ENCODE peak calls at places on chromosomes 3 and 15, in nine cellular contexts. N is mesenchymal stem cell; M is endothelial cell of umbilical vein; W is CD8-positive, alpha-beta T cell; Q is CD8-positive, alpha-beta memory T cell; C is GM12878; S is heart right ventricle; A is right atrium auricular region; E is mesendoderm. P is an unnamed sample.

GRCh38 chr15:31338879-31339557 is 12.4 kb downstream of the KLF13 start:
- DNase-seq in N (peak; percentile 81), E (peak; percentile 65), M (peak; percentile 38), C (peak; percentile 75), Q (no peak), W (no peak), A (peak; percentile 89), S (peak; percentile 88), P (peak; percentile 75)

GRCh38 chr3:148641712-148642111 is 56.0 kb upstream of the AGTR1 start:
- DNase-seq in C (no peak), Q (no peak), W (no peak), N (no peak), E (no peak), M (no peak), S (no peak), A (no peak), P (no peak)

GRCh38 chr3:80785475-80785874 is 976.0 kb downstream of the GBE1 start:
- DNase-seq in C (no peak), W (no peak), Q (no peak), A (no peak), N (no peak), E (peak; percentile 10), M (peak; percentile 57), S (no peak), P (no peak)

GRCh38 chr3:21502631-21503030 is 248.4 kb downstream of the ZNF385D start:
- DNase-seq in Q (no peak), M (no peak), C (no peak), A (no peak), N (no peak), S (no peak), E (peak; percentile 22), W (no peak), P (no peak)

GRCh38 chr3:27717200-27717852 is 4.8 kb downstream of the EOMES start:
- DNase-seq in C (no peak), N (no peak), Q (no peak), M (no peak), S (no peak), E (no peak), W (no peak), A (no peak), P (no peak)

GRCh38 chr3:74537164-74537563 is 77.3 kb downstream of the CNTN3 start:
- DNase-seq in C (no peak), M (no peak), E (no peak), W (no peak), S (peak; percentile 7), Q (no peak), N (no peak), A (no peak), P (no peak)

GRCh38 chr3:15055019-15055557 is 10.0 kb downstream of the MRPS25 start:
- DNase-seq in Q (peak; percentile 7), W (no peak), E (no peak), N (no peak), C (peak; percentile 54), S (no peak), M (no peak), A (no peak), P (no peak)

GRCh38 chr3:38129058-38129457 is 7.9 kb downstream of the ACAA1 start:
- DNase-seq in E (no peak), W (no peak), Q (no peak), S (peak; percentile 30), N (no peak), C (no peak), M (no peak), A (no peak), P (no peak)

GRCh38 chr3:46542344-46542743 is 23.8 kb downstream of the LRRC2 start:
- DNase-seq in S (no peak), E (no peak), A (no peak), C (no peak), N (peak; percentile 22), Q (no peak), W (no peak), M (no peak), P (no peak)

GRCh38 chr3:127565711-127566110 is 24.8 kb downstream of the TPRA1 start:
- DNase-seq in C (no peak), M (no peak), E (peak; percentile 44), A (no peak), Q (no peak), W (no peak), S (no peak), N (no peak), P (no peak)

GRCh38 chr3:150068440-150069157 is 97.9 kb upstream of the PFN2 start:
- DNase-seq in A (no peak), E (no peak), Q (no peak), N (no peak), S (no peak), W (no peak), C (no peak), M (no peak), P (no peak)

GRCh38 chr3:69255928-69256327 is 130.0 kb downstream of the FRMD4B start:
- DNase-seq in E (no peak), M (no peak), N (no peak), Q (no peak), W (no peak), A (no peak), C (no peak), S (no peak), P (no peak)

GRCh38 chr15:27427386-27427785 is 456.4 kb downstream of the GABRG3 start:
- DNase-seq in W (no peak), S (no peak), C (no peak), M (no peak), N (no peak), Q (no peak), E (no peak), A (no peak), P (no peak)

GRCh38 chr3:141373768-141374526 is 5.6 kb downstream of the ZBTB38 start:
- DNase-seq in S (no peak), C (no peak), E (peak; percentile 94), Q (no peak), N (no peak), W (no peak), A (no peak), M (no peak), P (no peak)

GRCh38 chr3:5019411-5020261 is 40.4 kb downstream of the BHLHE40 start:
- DNase-seq in M (no peak), N (no peak), S (no peak), C (no peak), A (no peak), W (peak; percentile 46), Q (peak; percentile 78), E (no peak), P (no peak)
- H3K4me1 ChIP-seq in M (peaks cover 42% of the 10 kb centered on the region), N (peaks cover 15% of the 10 kb centered on the region), S (peaks cover 11% of the 10 kb centered on the region), C (peaks cover 47% of the 10 kb centered on the region), A (no peaks in the 10 kb centered on the region), W (peaks cover 21% of the 10 kb centered on the region), Q (peaks cover 49% of the 10 kb centered on the region), E (peaks cover 18% of the 10 kb centered on the region), P (no peaks in the 10 kb centered on the region)

GRCh38 chr15:99482993-99483392 is 82.8 kb upstream of the MEF2A start:
- DNase-seq in E (peak; percentile 7), Q (no peak), A (no peak), M (no peak), N (no peak), S (no peak), C (no peak), W (no peak), P (no peak)

GRCh38 chr15:99485153-99485947 is 80.4 kb upstream of the MEF2A start:
- DNase-seq in C (no peak), A (peak; percentile 56), N (no peak), E (peak; percentile 45), M (no peak), W (no peak), Q (no peak), S (no peak), P (no peak)

GRCh38 chr15:99487337-99487730 is 78.5 kb upstream of the MEF2A start:
- DNase-seq in S (no peak), W (no peak), E (no peak), M (no peak), N (peak; percentile 28), Q (no peak), A (peak; percentile 42), C (no peak), P (no peak)

GRCh38 chr15:99485992-99486370 is 79.8 kb upstream of the MEF2A start:
- DNase-seq in A (no peak), W (no peak), S (no peak), N (no peak), E (peak; percentile 35), C (no peak), Q (no peak), M (no peak), P (no peak)

DNA sequence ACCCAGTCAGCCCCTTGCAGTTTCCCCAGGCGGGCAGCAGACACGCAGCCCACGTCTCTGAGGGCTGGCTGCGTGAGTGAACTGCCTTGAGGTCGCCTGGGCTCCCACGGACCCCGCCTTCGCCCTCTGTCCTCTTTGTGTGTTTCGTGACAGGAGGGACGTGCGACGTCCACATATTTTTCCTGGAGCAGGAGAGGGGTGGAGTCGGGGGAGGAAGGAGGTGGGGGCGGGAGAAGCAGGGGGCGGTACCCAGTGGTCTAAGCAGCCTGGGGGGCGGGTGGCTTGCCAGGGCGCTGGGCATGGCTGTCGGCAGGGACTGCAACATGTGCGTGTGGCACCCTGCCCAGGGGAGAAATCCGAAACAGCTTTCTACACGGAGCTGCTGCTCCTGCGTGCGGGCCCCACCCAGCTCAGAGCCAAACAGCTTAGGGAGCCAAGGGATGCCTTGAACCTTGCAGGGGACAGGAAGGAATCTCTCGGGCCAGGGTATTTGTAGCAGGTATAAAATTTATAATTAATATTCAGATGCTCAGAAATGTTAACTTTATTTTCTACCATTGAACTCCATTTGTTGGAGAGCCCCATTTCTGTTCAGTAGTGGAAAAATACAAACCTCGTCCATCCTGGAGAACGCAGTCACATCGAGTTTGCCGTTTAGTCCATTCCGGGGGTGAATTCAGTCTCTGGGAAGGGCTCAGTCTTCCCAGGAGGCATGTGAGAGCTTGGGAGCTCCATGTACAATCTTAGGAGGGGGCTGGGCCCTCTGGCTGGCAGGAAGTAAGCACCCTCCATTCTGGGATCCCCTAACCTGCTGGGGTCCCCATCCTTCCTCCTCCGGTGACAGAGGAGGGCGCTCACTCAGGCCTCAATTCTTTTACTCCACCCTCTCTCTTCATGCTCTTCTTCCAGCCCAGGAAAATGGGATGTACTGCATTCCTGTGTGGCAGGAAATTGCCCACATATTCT is 79.1 kb upstream of the MEF2A start:
- DNase-seq in N (peak; percentile 84), C (no peak), S (peak; percentile 86), A (peak; percentile 82), Q (no peak), M (peak; percentile 61), W (no peak), E (peak; percentile 49), P (peak; percentile 74)
- H3K4me3 ChIP-seq in N (peak overlapping the region; percentile 68), C (no peak overlapping the region), S (peak overlapping the region; percentile 45), A (peak overlapping the region; percentile 23), Q (no peak overlapping the region), M (peak overlapping the region; percentile 32), W (peak overlapping the region; percentile 37), E (peak overlapping the region; percentile 33), P (peak overlapping the region; percentile 38)

GRCh38 chr3:120057029-120057428 is 37.2 kb downstream of the GSK3B start:
- DNase-seq in N (no peak), S (no peak), E (no peak), A (no peak), W (no peak), M (no peak), C (no peak), Q (no peak), P (no peak)
- H3K4me1 ChIP-seq in N (no peaks in the 10 kb centered on the region), S (peaks cover 5% of the 10 kb centered on the region), E (no peaks in the 10 kb centered on the region), A (no peaks in the 10 kb centered on the region), W (peaks cover 18% of the 10 kb centered on the region), M (no peaks in the 10 kb centered on the region), C (peaks cover 15% of the 10 kb centered on the region), Q (peaks cover 12% of the 10 kb centered on the region), P (peaks cover 5% of the 10 kb centered on the region)

DNA sequence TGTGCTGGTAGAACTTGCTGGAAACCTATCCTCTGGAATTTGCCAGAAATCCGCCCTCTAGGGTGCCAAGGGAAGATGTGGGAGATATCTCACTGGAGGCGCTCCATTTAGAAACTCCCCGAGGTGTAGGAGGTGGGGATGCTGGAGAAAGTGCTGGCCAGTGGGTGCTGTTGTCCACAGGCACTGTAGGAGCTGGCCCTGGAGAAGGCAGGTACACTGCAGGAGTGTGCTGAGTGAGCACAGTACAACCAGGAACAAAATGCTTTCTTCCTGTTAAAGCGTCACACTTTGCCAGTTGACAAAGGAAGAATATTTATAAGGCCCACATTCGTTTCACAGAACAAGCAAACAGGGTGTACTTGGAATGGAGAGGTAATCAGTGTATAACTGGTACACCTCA is 119.9 kb downstream of the CACNA1D start:
- DNase-seq in C (no peak), N (no peak), Q (no peak), S (no peak), A (no peak), W (no peak), M (no peak), E (no peak), P (no peak)
- H3K4me3 ChIP-seq in C (no peak overlapping the region), N (no peak overlapping the region), Q (no peak overlapping the region), S (no peak overlapping the region), A (no peak overlapping the region), W (no peak overlapping the region), M (no peak overlapping the region), E (no peak overlapping the region), P (no peak overlapping the region)

P was measured in uterus.